ENCODE peak calls at places on chromosomes 16 and 17, in six cellular contexts. One of them, this sample, is unnamed.

GRCh38 chr17:28318759-28319660 is at the start of gene TMEM97:
- DNase-seq in neural progenitor cell: peak
- DNase-seq in HCT116: peak
- DNase-seq in GM23248: peak
- DNase-seq in OCI-LY7: peak
- DNase-seq in MM.1S: peak
- DNase-seq in this sample: peak

GRCh38 chr17:60304502-60304901 is 87.4 kb downstream of the USP32 start:
- DNase-seq in HCT116: no peak
- DNase-seq in MM.1S: no peak
- DNase-seq in OCI-LY7: no peak
- DNase-seq in neural progenitor cell: no peak
- DNase-seq in GM23248: no peak
- DNase-seq in this sample: no peak

GRCh38 chr17:15169676-15170075 is 95.5 kb downstream of the PMP22 start:
- DNase-seq in MM.1S: no peak
- DNase-seq in OCI-LY7: no peak
- DNase-seq in HCT116: no peak
- DNase-seq in GM23248: peak
- DNase-seq in neural progenitor cell: no peak
- DNase-seq in this sample: no peak

GRCh38 chr17:48626470-48627241 is 498 bp upstream of the HOXB9 start:
- DNase-seq in OCI-LY7: no peak
- DNase-seq in MM.1S: no peak
- DNase-seq in neural progenitor cell: peak
- DNase-seq in GM23248: peak
- DNase-seq in HCT116: peak
- DNase-seq in this sample: peak

GRCh38 chr17:4968166-4968915 is 724 bp upstream of the SPAG7 start:
- DNase-seq in HCT116: no peak
- DNase-seq in neural progenitor cell: peak
- DNase-seq in OCI-LY7: no peak
- DNase-seq in GM23248: peak
- DNase-seq in MM.1S: no peak
- DNase-seq in this sample: peak

GRCh38 chr16:84195201-84196093 is 4.5 kb downstream of the ADAD2 start:
- DNase-seq in neural progenitor cell: no peak
- DNase-seq in GM23248: no peak
- DNase-seq in MM.1S: no peak
- DNase-seq in OCI-LY7: no peak
- DNase-seq in HCT116: no peak
- DNase-seq in this sample: no peak

GRCh38 chr17:50917418-50917743 is 51.2 kb upstream of the TOB1 start:
- DNase-seq in HCT116: no peak
- DNase-seq in MM.1S: no peak
- DNase-seq in OCI-LY7: no peak
- DNase-seq in neural progenitor cell: peak
- DNase-seq in GM23248: no peak
- DNase-seq in this sample: no peak

GRCh38 chr17:72380737-72381136 is 259.9 kb downstream of the SOX9 start:
- DNase-seq in GM23248: no peak
- DNase-seq in HCT116: no peak
- DNase-seq in OCI-LY7: no peak
- DNase-seq in neural progenitor cell: no peak
- DNase-seq in MM.1S: peak
- DNase-seq in this sample: no peak

GRCh38 chr16:87897563-87898505 is 28.5 kb upstream of the SLC7A5 start:
- DNase-seq in HCT116: no peak
- DNase-seq in OCI-LY7: peak
- DNase-seq in neural progenitor cell: no peak
- DNase-seq in MM.1S: no peak
- DNase-seq in GM23248: no peak
- DNase-seq in this sample: no peak

GRCh38 chr17:44795421-44795820 is 34.7 kb downstream of the GJC1 start:
- DNase-seq in OCI-LY7: no peak
- DNase-seq in neural progenitor cell: no peak
- DNase-seq in HCT116: no peak
- DNase-seq in GM23248: no peak
- DNase-seq in MM.1S: no peak
- DNase-seq in this sample: no peak

GRCh38 chr17:5194346-5194745 is 2.7 kb upstream of the ZNF594 start:
- DNase-seq in OCI-LY7: no peak
- DNase-seq in neural progenitor cell: no peak
- DNase-seq in GM23248: peak
- DNase-seq in HCT116: no peak
- DNase-seq in MM.1S: no peak
- DNase-seq in this sample: no peak

GRCh38 chr17:18205861-18206260 is 19.6 kb upstream of the LLGL1 start:
- DNase-seq in neural progenitor cell: no peak
- DNase-seq in OCI-LY7: no peak
- DNase-seq in GM23248: no peak
- DNase-seq in MM.1S: no peak
- DNase-seq in HCT116: no peak
- DNase-seq in this sample: no peak

GRCh38 chr16:1707193-1707790 is 1.3 kb downstream of the MAPK8IP3 start:
- DNase-seq in HCT116: no peak
- DNase-seq in neural progenitor cell: peak
- DNase-seq in GM23248: peak
- DNase-seq in MM.1S: peak
- DNase-seq in OCI-LY7: peak
- DNase-seq in this sample: peak

GRCh38 chr17:16997514-16998429 is 25.9 kb upstream of the TNFRSF13B start:
- DNase-seq in GM23248: no peak
- DNase-seq in neural progenitor cell: no peak
- DNase-seq in OCI-LY7: peak
- DNase-seq in MM.1S: no peak
- DNase-seq in HCT116: no peak
- DNase-seq in this sample: no peak

GRCh38 chr17:58007781-58008706 is 998 bp upstream of the SRSF1 start:
- DNase-seq in MM.1S: no peak
- DNase-seq in HCT116: no peak
- DNase-seq in neural progenitor cell: no peak
- DNase-seq in OCI-LY7: no peak
- DNase-seq in GM23248: peak
- DNase-seq in this sample: peak

GRCh38 chr17:70622382-70623260 is 453.3 kb downstream of the KCNJ2 start:
- DNase-seq in neural progenitor cell: peak
- DNase-seq in MM.1S: no peak
- DNase-seq in OCI-LY7: peak
- DNase-seq in GM23248: peak
- DNase-seq in HCT116: peak
- DNase-seq in this sample: peak

GRCh38 chr16:74071996-74072559 is 224.5 kb upstream of the PSMD7 start:
- DNase-seq in neural progenitor cell: no peak
- DNase-seq in HCT116: no peak
- DNase-seq in MM.1S: no peak
- DNase-seq in GM23248: peak
- DNase-seq in OCI-LY7: no peak
- DNase-seq in this sample: no peak

GRCh38 chr16:68083861-68084503 is 1.2 kb upstream of the NFATC3 start:
- DNase-seq in HCT116: no peak
- DNase-seq in neural progenitor cell: peak
- DNase-seq in GM23248: peak
- DNase-seq in OCI-LY7: no peak
- DNase-seq in MM.1S: no peak
- DNase-seq in this sample: peak

GRCh38 chr17:62696256-62696655 is 68.8 kb downstream of the MRC2 start:
- DNase-seq in neural progenitor cell: no peak
- DNase-seq in MM.1S: no peak
- DNase-seq in OCI-LY7: no peak
- DNase-seq in GM23248: peak
- DNase-seq in HCT116: no peak
- DNase-seq in this sample: no peak

GRCh38 chr16:82061861-82062525 is 26.9 kb downstream of the HSD17B2 start:
- DNase-seq in MM.1S: no peak
- DNase-seq in GM23248: peak
- DNase-seq in neural progenitor cell: peak
- DNase-seq in OCI-LY7: peak
- DNase-seq in HCT116: peak
- DNase-seq in this sample: peak

GRCh38 chr17:51056813-51057510 is 63.7 kb downstream of the SPAG9 start:
- DNase-seq in MM.1S: peak
- DNase-seq in GM23248: peak
- DNase-seq in HCT116: peak
- DNase-seq in OCI-LY7: peak
- DNase-seq in neural progenitor cell: peak
- DNase-seq in this sample: peak

GRCh38 chr16:68764866-68765265 is 27.8 kb downstream of the CDH1 start:
- DNase-seq in MM.1S: no peak
- DNase-seq in HCT116: no peak
- DNase-seq in neural progenitor cell: no peak
- DNase-seq in GM23248: no peak
- DNase-seq in OCI-LY7: no peak
- DNase-seq in this sample: no peak

GRCh38 chr17:18322522-18322921 is 7.4 kb downstream of the SMCR8 start:
- DNase-seq in HCT116: no peak
- DNase-seq in MM.1S: no peak
- DNase-seq in neural progenitor cell: no peak
- DNase-seq in OCI-LY7: no peak
- DNase-seq in GM23248: no peak
- DNase-seq in this sample: no peak

GRCh38 chr17:30824002-30824355 is 513 bp downstream of the CRLF3 start:
- DNase-seq in neural progenitor cell: no peak
- DNase-seq in OCI-LY7: peak
- DNase-seq in HCT116: no peak
- DNase-seq in MM.1S: no peak
- DNase-seq in GM23248: peak
- DNase-seq in this sample: no peak

GRCh38 chr16:53636978-53637377 is 66.7 kb downstream of the RPGRIP1L start:
- DNase-seq in OCI-LY7: no peak
- DNase-seq in MM.1S: peak
- DNase-seq in GM23248: no peak
- DNase-seq in neural progenitor cell: no peak
- DNase-seq in HCT116: no peak
- DNase-seq in this sample: no peak
- TF ChIP-seq EZH2phosphoT487 in OCI-LY7: no peak
- TF ChIP-seq EZH2phosphoT487 in MM.1S: no peak
- TF ChIP-seq EZH2phosphoT487 in GM23248: no peak
- TF ChIP-seq EZH2phosphoT487 in neural progenitor cell: no peak
- TF ChIP-seq EZH2phosphoT487 in HCT116: no peak
- TF ChIP-seq EZH2phosphoT487 in this sample: no peak

DNA sequence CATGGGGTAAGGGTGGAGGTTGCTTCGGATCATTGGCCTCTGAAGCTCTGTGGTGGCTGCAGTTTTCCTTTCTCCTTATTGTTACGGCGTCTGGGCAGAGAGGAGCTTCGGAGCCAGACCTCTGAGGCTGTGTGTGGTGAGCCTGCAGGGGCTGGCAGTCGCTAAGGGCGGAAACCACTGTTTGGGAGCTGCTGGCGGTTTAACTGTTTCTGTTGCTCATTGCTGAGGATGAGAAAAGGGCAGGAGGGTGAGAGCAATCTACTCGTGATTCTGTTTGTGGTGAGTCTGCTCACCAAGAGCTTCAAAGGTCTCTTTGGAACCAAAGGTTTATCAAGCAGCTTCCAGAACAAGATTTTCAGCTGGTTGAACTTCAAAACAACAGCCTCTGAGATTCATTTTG is 143.9 kb downstream of the ANKFN1 start:
- DNase-seq in neural progenitor cell: no peak
- DNase-seq in MM.1S: no peak
- DNase-seq in HCT116: no peak
- DNase-seq in OCI-LY7: no peak
- DNase-seq in GM23248: peak
- DNase-seq in this sample: no peak
- TF ChIP-seq EZH2phosphoT487 in neural progenitor cell: no peak
- TF ChIP-seq EZH2phosphoT487 in MM.1S: no peak
- TF ChIP-seq EZH2phosphoT487 in HCT116: no peak
- TF ChIP-seq EZH2phosphoT487 in OCI-LY7: no peak
- TF ChIP-seq EZH2phosphoT487 in GM23248: no peak
- TF ChIP-seq EZH2phosphoT487 in this sample: no peak

DNA sequence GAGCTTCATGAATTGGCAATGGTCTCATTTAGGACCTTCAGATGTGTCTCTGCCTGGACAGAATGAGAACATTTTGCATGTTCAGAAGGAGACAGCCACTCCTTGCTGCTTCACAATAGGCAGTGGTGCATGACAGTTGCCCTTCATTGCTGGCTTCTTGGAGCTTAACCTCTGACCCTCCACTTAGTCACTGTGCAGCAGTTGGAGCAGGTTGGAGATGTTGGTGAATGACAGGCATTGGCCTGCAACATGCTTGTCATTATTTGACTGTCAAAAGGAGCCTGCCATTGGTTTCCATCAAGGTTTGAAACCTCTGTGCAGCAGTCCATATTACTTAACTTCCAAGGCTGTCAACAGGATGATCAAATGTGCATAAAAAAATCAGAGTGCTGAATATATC is 22.7 kb downstream of the FTO start:
- DNase-seq in GM23248: no peak
- DNase-seq in neural progenitor cell: peak
- DNase-seq in MM.1S: no peak
- DNase-seq in OCI-LY7: no peak
- DNase-seq in HCT116: no peak
- DNase-seq in this sample: no peak
- TF ChIP-seq EZH2phosphoT487 in GM23248: no peak
- TF ChIP-seq EZH2phosphoT487 in neural progenitor cell: no peak
- TF ChIP-seq EZH2phosphoT487 in MM.1S: no peak
- TF ChIP-seq EZH2phosphoT487 in OCI-LY7: no peak
- TF ChIP-seq EZH2phosphoT487 in HCT116: no peak
- TF ChIP-seq EZH2phosphoT487 in this sample: no peak

GRCh38 chr16:66309-67182 is 5.9 kb downstream of the RHBDF1 start:
- DNase-seq in neural progenitor cell: no peak
- DNase-seq in GM23248: no peak
- DNase-seq in MM.1S: no peak
- DNase-seq in HCT116: no peak
- DNase-seq in OCI-LY7: no peak
- DNase-seq in this sample: no peak

GRCh38 chr16:63998-64913 is 8.2 kb downstream of the RHBDF1 start:
- DNase-seq in MM.1S: no peak
- DNase-seq in GM23248: no peak
- DNase-seq in HCT116: no peak
- DNase-seq in OCI-LY7: no peak
- DNase-seq in neural progenitor cell: no peak
- DNase-seq in this sample: no peak

GRCh38 chr16:64914-65255 is 7.5 kb downstream of the RHBDF1 start:
- DNase-seq in GM23248: no peak
- DNase-seq in MM.1S: no peak
- DNase-seq in HCT116: no peak
- DNase-seq in OCI-LY7: no peak
- DNase-seq in neural progenitor cell: no peak
- DNase-seq in this sample: no peak

GRCh38 chr16:67183-67791 is 5.1 kb downstream of the RHBDF1 start:
- DNase-seq in GM23248: no peak
- DNase-seq in OCI-LY7: no peak
- DNase-seq in neural progenitor cell: no peak
- DNase-seq in MM.1S: no peak
- DNase-seq in HCT116: no peak
- DNase-seq in this sample: no peak

GRCh38 chr16:65745-66144 is 6.7 kb downstream of the RHBDF1 start:
- DNase-seq in MM.1S: peak
- DNase-seq in HCT116: peak
- DNase-seq in GM23248: peak
- DNase-seq in neural progenitor cell: peak
- DNase-seq in OCI-LY7: peak
- DNase-seq in this sample: peak
- TF ChIP-seq EZH2phosphoT487 in MM.1S: no peak
- TF ChIP-seq EZH2phosphoT487 in HCT116: no peak
- TF ChIP-seq EZH2phosphoT487 in GM23248: no peak
- TF ChIP-seq EZH2phosphoT487 in neural progenitor cell: no peak
- TF ChIP-seq EZH2phosphoT487 in OCI-LY7: no peak
- TF ChIP-seq EZH2phosphoT487 in this sample: no peak

GRCh38 chr16:65700599-65700998 is 578.7 kb upstream of the CDH11 start:
- DNase-seq in OCI-LY7: no peak
- DNase-seq in neural progenitor cell: no peak
- DNase-seq in GM23248: peak
- DNase-seq in HCT116: no peak
- DNase-seq in MM.1S: no peak
- DNase-seq in this sample: no peak
- TF ChIP-seq EZH2phosphoT487 in OCI-LY7: no peak
- TF ChIP-seq EZH2phosphoT487 in neural progenitor cell: no peak
- TF ChIP-seq EZH2phosphoT487 in GM23248: no peak
- TF ChIP-seq EZH2phosphoT487 in HCT116: no peak
- TF ChIP-seq EZH2phosphoT487 in MM.1S: no peak
- TF ChIP-seq EZH2phosphoT487 in this sample: no peak